ENCODE peak calls at places on chromosomes 2 and 18, in seven cellular contexts. K, L, M, T, H, S and U are unnamed samples.

GRCh38 chr2:64931536-64932326 is 57.5 kb upstream of the SLC1A4 start:
- DNase-seq in T (no peak), S (no peak), L (no peak), H (no peak), M (no peak), K (peak; percentile 41), U (no peak)

GRCh38 chr2:101223814-101224231 is 28.9 kb upstream of the CNOT11 start:
- DNase-seq in L (no peak), S (no peak), M (peak; percentile 36), K (no peak), T (no peak), H (no peak), U (no peak)

GRCh38 chr2:217890445-217890844 is 112.3 kb downstream of the TNS1 start:
- DNase-seq in S (peak; percentile 82), M (peak; percentile 93), K (no peak), H (no peak), L (peak; percentile 87), T (no peak), U (peak; percentile 73)

GRCh38 chr2:109269956-109270757 is 141.2 kb downstream of the SH3RF3 start:
- DNase-seq in M (no peak), H (no peak), S (no peak), T (no peak), K (peak; percentile 56), L (no peak), U (no peak)

GRCh38 chr2:188599140-188599539 is 307.5 kb downstream of the GULP1 start:
- DNase-seq in S (no peak), K (no peak), M (no peak), L (no peak), T (no peak), H (no peak), U (no peak)

GRCh38 chr2:201218780-201219179 is 35.8 kb downstream of the CASP10 start:
- DNase-seq in M (peak; percentile 48), S (no peak), H (no peak), T (no peak), L (no peak), K (no peak), U (no peak)

GRCh38 chr2:124267821-124268220 is 242.7 kb downstream of the CNTNAP5 start:
- DNase-seq in K (no peak), L (no peak), T (no peak), M (no peak), H (no peak), S (no peak), U (no peak)

GRCh38 chr2:9722451-9722850 is 91.7 kb upstream of the YWHAQ start:
- DNase-seq in K (no peak), T (no peak), H (no peak), L (no peak), S (no peak), M (no peak), U (no peak)

GRCh38 chr2:81481242-81481993 is 1176.9 kb upstream of the LRRTM1 start:
- DNase-seq in T (no peak), S (no peak), K (peak; percentile 63), M (no peak), L (no peak), H (no peak), U (no peak)

GRCh38 chr2:234950730-234951385 is 959 bp upstream of the SH3BP4 start:
- DNase-seq in M (peak; percentile 82), H (no peak), L (no peak), K (peak; percentile 67), S (no peak), T (no peak), U (no peak)

GRCh38 chr2:8583400-8584173 is 98.3 kb upstream of the ID2 start:
- DNase-seq in K (peak; percentile 98), M (no peak), L (peak; percentile 92), H (peak; percentile 79), S (peak; percentile 78), T (peak; percentile 100), U (peak; percentile 85)

GRCh38 chr2:45990131-45990530 is 307.1 kb upstream of the EPAS1 start:
- DNase-seq in L (no peak), S (no peak), H (no peak), M (no peak), K (no peak), T (no peak), U (no peak)

GRCh38 chr2:54564439-54564838 is 108.3 kb downstream of the SPTBN1 start:
- DNase-seq in H (no peak), S (no peak), K (no peak), M (no peak), L (no peak), T (no peak), U (no peak)
- H3K4me1 ChIP-seq in H (no peaks in the 10 kb centered on the region), S (peaks cover 2% of the 10 kb centered on the region), K (peaks cover 92% of the 10 kb centered on the region), M (peaks cover 21% of the 10 kb centered on the region), L (peaks cover 66% of the 10 kb centered on the region), T (peaks cover 11% of the 10 kb centered on the region), U (peaks cover 18% of the 10 kb centered on the region)

GRCh38 chr18:10559566-10560456 is 34.0 kb downstream of the NAPG start:
- DNase-seq in T (no peak), S (no peak), K (no peak), H (no peak), L (no peak), M (peak; percentile 44), U (no peak)
- H3K4me1 ChIP-seq in T (peaks cover 5% of the 10 kb centered on the region), S (no peaks in the 10 kb centered on the region), K (peaks cover 12% of the 10 kb centered on the region), H (no peaks in the 10 kb centered on the region), L (peaks cover 16% of the 10 kb centered on the region), M (peaks cover 5% of the 10 kb centered on the region), U (peaks cover 5% of the 10 kb centered on the region)

DNA sequence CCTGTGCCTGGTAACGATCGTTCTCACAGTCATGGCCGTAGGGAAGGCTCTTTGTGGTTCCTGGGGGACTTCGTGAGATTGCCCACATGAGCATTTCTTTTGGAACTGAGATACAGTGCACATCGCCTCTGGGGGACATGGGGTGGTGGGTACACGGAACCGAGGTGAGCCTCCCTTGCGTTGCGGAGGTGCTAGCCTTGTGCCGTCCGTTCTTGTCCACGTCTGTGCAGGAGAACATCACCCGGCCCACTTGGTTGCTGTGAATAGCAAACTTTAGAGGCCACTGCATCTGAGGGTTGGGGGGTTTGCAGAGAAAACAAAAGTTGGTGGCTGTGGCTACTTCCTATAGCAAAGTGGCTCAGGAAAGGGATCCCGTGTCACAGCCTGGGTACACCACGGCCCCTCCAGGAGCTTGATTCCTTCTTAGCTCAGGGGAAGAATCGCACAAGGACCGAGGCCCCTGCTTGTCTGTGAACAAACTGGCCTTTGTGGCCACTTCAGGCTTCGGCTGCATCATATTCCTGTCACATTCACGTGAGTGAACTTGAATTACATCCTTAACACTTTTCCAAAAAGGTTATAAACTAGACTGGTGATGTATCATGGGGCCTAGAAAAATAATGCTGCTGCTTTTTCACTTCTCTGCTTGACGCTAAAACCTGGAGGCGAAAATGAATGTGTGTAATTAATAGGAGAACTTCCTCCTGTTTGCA is 72.6 kb downstream of the LRRFIP1 start:
- DNase-seq in S (no peak), K (peak; percentile 66), M (no peak), L (no peak), H (no peak), T (no peak), U (no peak)
- H3K4me1 ChIP-seq in S (peaks cover 65% of the 10 kb centered on the region), K (peaks cover 100% of the 10 kb centered on the region), M (peaks cover 67% of the 10 kb centered on the region), L (peaks cover 99% of the 10 kb centered on the region), H (no peaks in the 10 kb centered on the region), T (peaks cover 78% of the 10 kb centered on the region), U (peaks cover 100% of the 10 kb centered on the region)

GRCh38 chr2:195151711-195152110 is 505.3 kb upstream of the SLC39A10 start:
- DNase-seq in H (no peak), M (no peak), S (no peak), L (no peak), K (no peak), T (no peak), U (no peak)
- H3K4me1 ChIP-seq in H (no peaks in the 10 kb centered on the region), M (no peaks in the 10 kb centered on the region), S (no peaks in the 10 kb centered on the region), L (no peaks in the 10 kb centered on the region), K (no peaks in the 10 kb centered on the region), T (no peaks in the 10 kb centered on the region), U (no peaks in the 10 kb centered on the region)

DNA sequence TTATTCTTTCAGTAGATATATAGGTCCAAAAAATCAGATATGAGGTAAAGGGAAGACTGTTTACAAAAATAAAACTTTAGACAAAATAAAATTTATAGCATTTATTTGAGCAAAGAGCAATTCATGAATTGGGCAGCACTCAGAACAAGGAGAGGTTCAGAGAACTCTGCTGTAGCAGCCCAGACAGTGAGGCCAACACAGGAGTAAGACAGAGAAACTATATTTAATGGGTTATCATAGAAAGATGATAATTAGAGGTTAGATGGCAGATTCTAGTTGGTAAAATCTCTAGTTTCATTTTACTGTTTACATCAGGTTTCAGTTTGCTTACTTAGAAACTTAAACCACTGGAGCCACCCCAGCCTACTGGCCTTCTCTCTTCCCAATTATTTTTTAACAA is 30.1 kb upstream of the SP140L start:
- DNase-seq in H (no peak), T (no peak), M (no peak), L (no peak), S (no peak), K (no peak), U (no peak)
- H3K4me1 ChIP-seq in H (no peaks in the 10 kb centered on the region), T (no peaks in the 10 kb centered on the region), M (no peaks in the 10 kb centered on the region), L (no peaks in the 10 kb centered on the region), S (no peaks in the 10 kb centered on the region), K (no peaks in the 10 kb centered on the region), U (no peaks in the 10 kb centered on the region)

GRCh38 chr2:26818255-26818654 is 29.7 kb upstream of the DPYSL5 start:
- DNase-seq in M (no peak), K (no peak), L (no peak), T (no peak), H (no peak), S (no peak), U (no peak)

GRCh38 chr2:26818972-26819371 is 29.0 kb upstream of the DPYSL5 start:
- DNase-seq in K (no peak), M (no peak), H (no peak), L (no peak), T (no peak), S (no peak), U (no peak)

GRCh38 chr2:26816893-26817292 is 31.0 kb downstream of the CENPA start:
- DNase-seq in S (no peak), T (no peak), K (no peak), H (no peak), L (no peak), M (no peak), U (no peak)

DNA sequence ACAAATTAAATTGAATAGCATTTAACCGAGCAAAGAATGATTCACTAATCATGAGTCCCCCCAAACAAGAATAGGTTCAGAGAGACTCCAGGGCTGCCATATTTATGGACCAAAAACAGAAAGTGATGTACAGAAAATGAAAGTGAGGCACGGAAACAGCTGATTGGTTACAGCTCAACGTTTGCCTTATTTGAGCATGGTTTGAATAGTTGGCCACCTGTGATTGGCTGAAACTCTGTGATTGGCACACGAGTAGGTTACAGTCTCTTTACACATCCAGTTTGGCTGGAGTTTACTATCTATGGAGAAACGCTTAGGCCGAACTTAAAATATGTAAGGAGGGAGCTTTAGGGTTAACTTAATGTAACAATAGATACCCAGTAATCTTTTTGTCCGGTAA is 27.0 kb upstream of the DPYSL5 start:
- DNase-seq in S (no peak), K (no peak), M (no peak), T (no peak), L (no peak), H (no peak), U (no peak)
- H3K4me1 ChIP-seq in S (no peaks in the 10 kb centered on the region), K (no peaks in the 10 kb centered on the region), M (no peaks in the 10 kb centered on the region), T (no peaks in the 10 kb centered on the region), L (no peaks in the 10 kb centered on the region), H (no peaks in the 10 kb centered on the region), U (no peaks in the 10 kb centered on the region)

GRCh38 chr2:111121028-111121872 is 536 bp downstream of the BCL2L11 start:
- DNase-seq in K (peak; percentile 92), M (peak; percentile 65), T (peak; percentile 77), S (peak; percentile 35), H (peak; percentile 14), L (peak; percentile 62), U (peak; percentile 72)
- H3K4me1 ChIP-seq in K (peaks cover 74% of the 10 kb centered on the region), M (peaks cover 3% of the 10 kb centered on the region), T (peaks cover 26% of the 10 kb centered on the region), S (peaks cover 4% of the 10 kb centered on the region), H (no peaks in the 10 kb centered on the region), L (peaks cover 55% of the 10 kb centered on the region), U (peaks cover 22% of the 10 kb centered on the region)